ENCODE peak calls at places on chromosomes 13 and 19, in eight cellular contexts. O is left lung; U is heart left ventricle; G is CD8-positive, alpha-beta T cell; S is tibial artery; F is neural progenitor cell; H is upper lobe of right lung; N is cardiac muscle cell. A is an unnamed sample. For H3K4me1, the result is how much of the 10 kb centered on the place peaks cover.

GRCh38 chr13:36163809-36164308 is 32.7 kb upstream of the DCLK1 start:
- DNase-seq in N (peak), H (peak), U (peak), O (peak), F (no peak), G (no peak), S (peak), A (peak)

GRCh38 chr19:47228168-47228936 is 2.6 kb downstream of the BBC3 start:
- DNase-seq in H (peak), G (peak), N (peak), S (peak), F (peak), U (peak), O (peak), A (peak)

GRCh38 chr13:44726214-44726613 is 150.1 kb upstream of the TSC22D1 start:
- DNase-seq in O (no peak), G (no peak), N (no peak), S (no peak), F (no peak), U (no peak), H (no peak), A (no peak)

GRCh38 chr19:51681286-51681956 is 11.7 kb upstream of the SPACA6 start:
- DNase-seq in H (no peak), G (no peak), U (peak), O (no peak), N (peak), S (no peak), F (no peak), A (no peak)

GRCh38 chr13:35598233-35598632 is 121.7 kb upstream of the MAB21L1 start:
- DNase-seq in N (no peak), H (no peak), F (no peak), G (no peak), S (no peak), O (no peak), U (no peak), A (no peak)

GRCh38 chr13:59643906-59644626 is 519.7 kb downstream of the DIAPH3 start:
- DNase-seq in G (no peak), N (no peak), S (no peak), U (no peak), F (no peak), H (no peak), O (no peak), A (no peak)

GRCh38 chr13:91278888-91279287 is 68.6 kb upstream of the MIR17HG start:
- DNase-seq in H (no peak), F (no peak), N (no peak), G (no peak), S (no peak), U (no peak), O (no peak), A (no peak)

GRCh38 chr19:50189326-50189725 is 14.1 kb upstream of the MYH14 start:
- DNase-seq in G (no peak), N (no peak), U (no peak), F (no peak), H (no peak), O (no peak), S (no peak), A (no peak)

GRCh38 chr13:90801621-90802020 is 545.9 kb upstream of the MIR17HG start:
- DNase-seq in G (no peak), U (no peak), S (no peak), F (peak), H (no peak), N (no peak), O (no peak), A (no peak)

GRCh38 chr13:40769970-40770369 is 1.0 kb downstream of the MRPS31 start:
- DNase-seq in H (no peak), F (no peak), U (no peak), O (no peak), S (no peak), G (no peak), N (no peak), A (no peak)

GRCh38 chr13:101552286-101552685 is 99.8 kb downstream of the ITGBL1 start:
- DNase-seq in U (no peak), H (no peak), S (no peak), G (no peak), O (no peak), N (no peak), F (no peak), A (no peak)

GRCh38 chr19:771332-771785 is 20.4 kb downstream of the MISP start:
- DNase-seq in U (no peak), F (peak), S (no peak), N (peak), H (no peak), O (no peak), G (no peak), A (peak)

GRCh38 chr13:107266657-107267056 is 698.7 kb upstream of the ARGLU1 start:
- DNase-seq in N (no peak), F (no peak), G (no peak), S (no peak), U (no peak), H (no peak), O (no peak), A (no peak)

GRCh38 chr13:112634102-112634501 is 46.1 kb upstream of the TUBGCP3 start:
- DNase-seq in S (no peak), N (no peak), G (no peak), F (no peak), O (no peak), H (peak), U (no peak), A (no peak)

GRCh38 chr19:5017235-5017634 is 48.3 kb downstream of the KDM4B start:
- DNase-seq in S (no peak), U (no peak), O (no peak), F (no peak), H (no peak), G (no peak), N (no peak), A (no peak)

GRCh38 chr13:44873486-44873885 is 115.8 kb downstream of the NUFIP1 start:
- DNase-seq in N (no peak), G (no peak), F (no peak), H (no peak), O (no peak), S (no peak), U (no peak), A (no peak)

GRCh38 chr13:46569471-46569870 is 16.5 kb downstream of the LRCH1 start:
- DNase-seq in G (no peak), U (no peak), H (no peak), N (no peak), O (no peak), S (no peak), F (no peak), A (no peak)

GRCh38 chr19:40461669-40462221 is 3.8 kb downstream of the BLVRB start:
- DNase-seq in U (no peak), N (no peak), H (peak), O (peak), S (peak), F (no peak), G (no peak), A (peak)

GRCh38 chr13:49353908-49354307 is 90.0 kb downstream of the CAB39L start:
- DNase-seq in S (no peak), N (no peak), F (no peak), O (no peak), H (no peak), G (no peak), U (no peak), A (no peak)

GRCh38 chr19:47848871-47849473 is 10.1 kb upstream of the TPRX2 start:
- DNase-seq in S (no peak), H (peak), U (no peak), G (no peak), O (no peak), N (peak), F (peak), A (no peak)

GRCh38 chr19:13621413-13621812 is 115.1 kb upstream of the CACNA1A start:
- DNase-seq in S (no peak), O (no peak), G (no peak), N (no peak), U (no peak), F (no peak), H (no peak), A (no peak)

GRCh38 chr19:55549500-55550320 is 4.4 kb upstream of the SBK3 start:
- DNase-seq in G (no peak), U (peak), S (no peak), H (no peak), O (no peak), N (no peak), F (peak), A (peak)

GRCh38 chr19:3167533-3168272 is 10.9 kb upstream of the S1PR4 start:
- DNase-seq in N (no peak), U (no peak), O (no peak), H (peak), G (no peak), S (no peak), F (no peak), A (no peak)

GRCh38 chr13:40589285-40590109 is 76.9 kb downstream of the FOXO1 start:
- DNase-seq in H (no peak), O (peak), G (no peak), S (peak), N (peak), F (peak), U (peak), A (peak)

GRCh38 chr19:21915411-21915810 is 79.4 kb upstream of the ZNF43 start:
- DNase-seq in G (no peak), H (no peak), F (no peak), S (no peak), U (no peak), N (no peak), O (no peak), A (no peak)

GRCh38 chr19:40358773-40359172 is 10.3 kb downstream of the PLD3 start:
- DNase-seq in G (no peak), S (peak), U (no peak), F (no peak), O (peak), H (no peak), N (no peak), A (no peak)

GRCh38 chr19:37779139-37780035 is at the start of gene ZNF573:
- DNase-seq in O (peak), H (peak), S (peak), N (peak), U (peak), F (peak), G (peak), A (peak)

GRCh38 chr19:38452430-38453366 is 19.2 kb downstream of the RYR1 start:
- DNase-seq in S (no peak), F (peak), U (no peak), H (no peak), N (peak), O (no peak), G (no peak), A (peak)

GRCh38 chr13:109249780-109250528 is 536.4 kb downstream of the IRS2 start:
- DNase-seq in S (no peak), U (no peak), F (no peak), H (no peak), N (no peak), O (no peak), G (no peak), A (no peak)

DNA sequence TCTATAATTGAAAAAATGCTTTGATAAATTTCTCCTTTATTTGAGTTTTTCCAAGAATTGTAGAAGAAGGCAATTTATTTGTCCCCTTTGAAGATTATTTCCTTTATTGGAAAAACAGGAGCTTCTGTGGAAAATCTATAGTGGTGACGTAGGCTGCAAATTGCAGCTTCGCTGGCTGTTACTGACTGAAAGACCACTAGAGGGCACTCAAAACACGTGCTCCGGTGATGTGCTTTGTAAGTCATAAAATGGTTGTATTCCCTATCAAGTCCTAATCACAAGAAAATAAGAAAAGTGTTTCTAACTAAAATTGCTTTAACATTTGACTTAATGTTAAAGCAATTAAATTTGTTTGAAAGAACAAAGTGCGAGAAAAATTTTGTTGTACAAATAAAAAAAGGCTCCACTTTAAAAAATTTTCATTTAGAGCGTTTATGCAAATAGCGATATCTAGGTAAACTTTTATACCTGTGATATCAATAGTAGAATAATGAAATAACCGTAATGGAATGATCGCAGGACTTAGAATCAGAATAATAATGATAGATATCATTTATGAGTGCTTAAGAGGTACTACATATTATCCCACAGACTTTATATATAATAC is 638.2 kb upstream of the SPRY2 start:
- DNase-seq in U (peak), O (peak), G (no peak), F (peak), N (peak), S (peak), H (no peak), A (no peak)
- TF ChIP-seq CTCF in U (peak), O (peak), G (peak), F (peak), N (peak), S (peak), H (peak), A (peak)

DNA sequence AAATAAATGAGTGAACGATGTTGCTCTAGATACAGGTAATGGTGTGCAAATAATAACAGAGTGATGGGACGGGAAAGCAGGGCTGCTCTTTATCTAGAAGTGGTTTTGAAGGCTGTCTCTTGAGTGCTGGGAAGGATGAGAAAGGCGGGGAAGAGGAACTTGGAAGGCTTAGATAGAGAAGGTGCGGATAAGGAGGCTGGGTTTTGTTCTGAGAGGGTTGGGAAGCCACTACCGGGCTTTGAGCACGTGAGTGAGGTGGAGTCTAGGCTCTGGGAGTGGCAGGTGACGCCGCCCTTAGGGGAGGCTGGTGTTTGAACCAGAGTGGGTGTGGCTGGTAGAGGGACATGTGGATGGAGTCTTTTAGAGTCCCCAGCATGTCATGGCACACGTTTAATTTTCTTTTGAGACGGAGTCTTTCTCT is 811 bp downstream of the ARMC6 start:
- DNase-seq in H (peak), F (peak), G (peak), N (peak), S (peak), U (peak), O (peak), A (no peak)
- H3K27ac ChIP-seq in H (peak), F (no peak), G (peak), N (peak), S (peak), U (peak), O (peak), A (peak)

GRCh38 chr19:35297922-35298321 is 6.0 kb downstream of the MAG start:
- DNase-seq in G (no peak), U (no peak), O (no peak), H (no peak), N (no peak), F (no peak), S (no peak), A (no peak)

GRCh38 chr19:35299523-35300339 is 7.8 kb downstream of the MAG start:
- DNase-seq in G (no peak), N (peak), S (no peak), U (peak), F (no peak), O (no peak), H (no peak), A (no peak)

GRCh38 chr19:35297515-35297848 is 5.5 kb downstream of the MAG start:
- DNase-seq in O (no peak), F (no peak), G (no peak), U (no peak), N (no peak), S (no peak), H (no peak), A (no peak)

GRCh38 chr19:35296644-35297514 is 4.9 kb downstream of the MAG start:
- DNase-seq in S (no peak), N (no peak), H (no peak), U (no peak), F (no peak), O (no peak), G (no peak), A (no peak)

DNA sequence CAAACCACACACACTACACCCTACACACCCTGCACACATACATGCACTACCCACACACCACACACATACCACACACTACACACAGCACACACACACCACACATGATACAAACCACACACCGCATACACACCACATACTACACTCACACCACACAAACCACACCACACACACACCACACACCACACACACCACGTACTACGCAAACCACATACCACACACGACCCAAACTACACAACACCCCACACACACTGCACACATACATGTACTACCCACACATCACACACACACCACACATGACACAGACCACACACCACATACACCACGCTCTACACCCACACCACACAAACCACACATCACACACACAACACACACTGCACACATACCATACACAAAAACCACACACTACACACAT is 6.6 kb downstream of the MAG start:
- DNase-seq in N (no peak), F (no peak), U (no peak), G (no peak), O (no peak), H (no peak), S (no peak), A (no peak)
- H3K4me1 ChIP-seq in N (under half), F (under half), U (under half), G (under half), O (under half), H (under half), S (under half), A (under half)

GRCh38 chr19:57599761-57600383 is at the start of gene ZNF530:
- DNase-seq in N (peak), U (peak), H (peak), G (peak), F (peak), O (peak), S (peak), A (peak)
- TF ChIP-seq CTCF in N (no peak), U (no peak), H (no peak), G (no peak), F (no peak), O (no peak), S (no peak), A (no peak)

A was measured in psoas muscle.